ENCODE peak calls at places on chromosomes 16 and 17, in five cellular contexts. One of them, this sample, is unnamed. For H3K4me1, the result is how much of the 10 kb centered on the place peaks cover.

GRCh38 chr17:60959696-60960095 is 282.0 kb downstream of the BCAS3 start:
- DNase-seq in ovary: no peak
- DNase-seq in CD4-positive, alpha-beta memory T cell: no peak
- DNase-seq in fibroblast of lung: no peak
- DNase-seq in naive thymus-derived CD4-positive, alpha-beta T cell: no peak
- DNase-seq in this sample: no peak

GRCh38 chr16:89347807-89348206 is 130.3 kb downstream of the ZNF778 start:
- DNase-seq in ovary: no peak
- DNase-seq in CD4-positive, alpha-beta memory T cell: no peak
- DNase-seq in fibroblast of lung: no peak
- DNase-seq in naive thymus-derived CD4-positive, alpha-beta T cell: no peak
- DNase-seq in this sample: no peak

GRCh38 chr16:19119564-19119963 is 5.8 kb downstream of the ITPRIPL2 start:
- DNase-seq in ovary: no peak
- DNase-seq in CD4-positive, alpha-beta memory T cell: no peak
- DNase-seq in fibroblast of lung: peak
- DNase-seq in naive thymus-derived CD4-positive, alpha-beta T cell: no peak
- DNase-seq in this sample: peak

GRCh38 chr16:89815639-89816348 is 653 bp downstream of the FANCA start:
- DNase-seq in ovary: no peak
- DNase-seq in CD4-positive, alpha-beta memory T cell: no peak
- DNase-seq in fibroblast of lung: no peak
- DNase-seq in naive thymus-derived CD4-positive, alpha-beta T cell: no peak
- DNase-seq in this sample: peak

GRCh38 chr16:67942510-67943255 is 1.2 kb downstream of the LCAT start:
- DNase-seq in ovary: no peak
- DNase-seq in CD4-positive, alpha-beta memory T cell: no peak
- DNase-seq in fibroblast of lung: no peak
- DNase-seq in naive thymus-derived CD4-positive, alpha-beta T cell: no peak
- DNase-seq in this sample: no peak

GRCh38 chr17:4250887-4251286 is 12.9 kb downstream of the ANKFY1 start:
- DNase-seq in ovary: no peak
- DNase-seq in CD4-positive, alpha-beta memory T cell: no peak
- DNase-seq in fibroblast of lung: no peak
- DNase-seq in naive thymus-derived CD4-positive, alpha-beta T cell: no peak
- DNase-seq in this sample: no peak

GRCh38 chr16:85399583-85400284 is 213.4 kb upstream of the GSE1 start:
- DNase-seq in ovary: no peak
- DNase-seq in CD4-positive, alpha-beta memory T cell: no peak
- DNase-seq in fibroblast of lung: no peak
- DNase-seq in naive thymus-derived CD4-positive, alpha-beta T cell: no peak
- DNase-seq in this sample: no peak

GRCh38 chr16:14309906-14310305 is 238.8 kb downstream of the MRTFB start:
- DNase-seq in ovary: no peak
- DNase-seq in CD4-positive, alpha-beta memory T cell: no peak
- DNase-seq in fibroblast of lung: peak
- DNase-seq in naive thymus-derived CD4-positive, alpha-beta T cell: no peak
- DNase-seq in this sample: no peak

GRCh38 chr16:86846136-86846535 is 267.8 kb downstream of the FOXL1 start:
- DNase-seq in ovary: no peak
- DNase-seq in CD4-positive, alpha-beta memory T cell: no peak
- DNase-seq in fibroblast of lung: peak
- DNase-seq in naive thymus-derived CD4-positive, alpha-beta T cell: no peak
- DNase-seq in this sample: no peak

GRCh38 chr16:58563235-58563634 is 47.9 kb downstream of the SETD6 start:
- DNase-seq in ovary: no peak
- DNase-seq in CD4-positive, alpha-beta memory T cell: no peak
- DNase-seq in fibroblast of lung: peak
- DNase-seq in naive thymus-derived CD4-positive, alpha-beta T cell: no peak
- DNase-seq in this sample: no peak

GRCh38 chr17:18186271-18186982 is 2.8 kb downstream of the ALKBH5 start:
- DNase-seq in ovary: no peak
- DNase-seq in CD4-positive, alpha-beta memory T cell: no peak
- DNase-seq in fibroblast of lung: peak
- DNase-seq in naive thymus-derived CD4-positive, alpha-beta T cell: no peak
- DNase-seq in this sample: no peak

GRCh38 chr16:88383401-88384221 is 852 bp downstream of the ZNF469 start:
- DNase-seq in ovary: peak
- DNase-seq in CD4-positive, alpha-beta memory T cell: no peak
- DNase-seq in fibroblast of lung: peak
- DNase-seq in naive thymus-derived CD4-positive, alpha-beta T cell: no peak
- DNase-seq in this sample: no peak

GRCh38 chr17:76909971-76910760 is 42.0 kb downstream of the MGAT5B start:
- DNase-seq in ovary: peak
- DNase-seq in CD4-positive, alpha-beta memory T cell: peak
- DNase-seq in fibroblast of lung: peak
- DNase-seq in naive thymus-derived CD4-positive, alpha-beta T cell: peak
- DNase-seq in this sample: peak

GRCh38 chr16:70331588-70332358 is 14.9 kb upstream of the DDX19A start:
- DNase-seq in ovary: no peak
- DNase-seq in CD4-positive, alpha-beta memory T cell: no peak
- DNase-seq in fibroblast of lung: peak
- DNase-seq in naive thymus-derived CD4-positive, alpha-beta T cell: peak
- DNase-seq in this sample: peak

GRCh38 chr16:30656974-30657865 is 1.0 kb upstream of the FBRS start:
- DNase-seq in ovary: no peak
- DNase-seq in CD4-positive, alpha-beta memory T cell: no peak
- DNase-seq in fibroblast of lung: no peak
- DNase-seq in naive thymus-derived CD4-positive, alpha-beta T cell: no peak
- DNase-seq in this sample: no peak

GRCh38 chr16:54577566-54578180 is 291.1 kb upstream of the IRX3 start:
- DNase-seq in ovary: no peak
- DNase-seq in CD4-positive, alpha-beta memory T cell: no peak
- DNase-seq in fibroblast of lung: no peak
- DNase-seq in naive thymus-derived CD4-positive, alpha-beta T cell: no peak
- DNase-seq in this sample: no peak

GRCh38 chr16:2426941-2427361 is 2.3 kb upstream of the CCNF start:
- DNase-seq in ovary: no peak
- DNase-seq in CD4-positive, alpha-beta memory T cell: no peak
- DNase-seq in fibroblast of lung: no peak
- DNase-seq in naive thymus-derived CD4-positive, alpha-beta T cell: no peak
- DNase-seq in this sample: no peak

GRCh38 chr16:81881228-81881627 is 102.1 kb downstream of the PLCG2 start:
- DNase-seq in ovary: no peak
- DNase-seq in CD4-positive, alpha-beta memory T cell: no peak
- DNase-seq in fibroblast of lung: no peak
- DNase-seq in naive thymus-derived CD4-positive, alpha-beta T cell: no peak
- DNase-seq in this sample: no peak

GRCh38 chr17:4420692-4421131 is 13.0 kb upstream of the SPNS3 start:
- DNase-seq in ovary: no peak
- DNase-seq in CD4-positive, alpha-beta memory T cell: peak
- DNase-seq in fibroblast of lung: peak
- DNase-seq in naive thymus-derived CD4-positive, alpha-beta T cell: peak
- DNase-seq in this sample: peak

GRCh38 chr17:58332720-58333395 is 4.3 kb upstream of the TSPOAP1 start:
- DNase-seq in ovary: no peak
- DNase-seq in CD4-positive, alpha-beta memory T cell: no peak
- DNase-seq in fibroblast of lung: no peak
- DNase-seq in naive thymus-derived CD4-positive, alpha-beta T cell: no peak
- DNase-seq in this sample: peak

GRCh38 chr17:81173354-81173753 is 7.3 kb upstream of the AATK start:
- DNase-seq in ovary: no peak
- DNase-seq in CD4-positive, alpha-beta memory T cell: no peak
- DNase-seq in fibroblast of lung: no peak
- DNase-seq in naive thymus-derived CD4-positive, alpha-beta T cell: no peak
- DNase-seq in this sample: no peak

GRCh38 chr17:15516150-15516549 is 47.1 kb downstream of the TVP23C start:
- DNase-seq in ovary: no peak
- DNase-seq in CD4-positive, alpha-beta memory T cell: no peak
- DNase-seq in fibroblast of lung: peak
- DNase-seq in naive thymus-derived CD4-positive, alpha-beta T cell: no peak
- DNase-seq in this sample: no peak

GRCh38 chr16:74813109-74813641 is 38.6 kb upstream of the FA2H start:
- DNase-seq in ovary: peak
- DNase-seq in CD4-positive, alpha-beta memory T cell: peak
- DNase-seq in fibroblast of lung: peak
- DNase-seq in naive thymus-derived CD4-positive, alpha-beta T cell: peak
- DNase-seq in this sample: peak

GRCh38 chr16:71626858-71627213 is 852 bp downstream of the MARVELD3 start:
- DNase-seq in ovary: no peak
- DNase-seq in CD4-positive, alpha-beta memory T cell: no peak
- DNase-seq in fibroblast of lung: no peak
- DNase-seq in naive thymus-derived CD4-positive, alpha-beta T cell: no peak
- DNase-seq in this sample: no peak

GRCh38 chr16:30040221-30040620 is 9.2 kb upstream of the TLCD3B start:
- DNase-seq in ovary: no peak
- DNase-seq in CD4-positive, alpha-beta memory T cell: no peak
- DNase-seq in fibroblast of lung: no peak
- DNase-seq in naive thymus-derived CD4-positive, alpha-beta T cell: no peak
- DNase-seq in this sample: no peak

GRCh38 chr17:81499601-81499970 is 13.0 kb downstream of the ACTG1 start:
- DNase-seq in ovary: no peak
- DNase-seq in CD4-positive, alpha-beta memory T cell: no peak
- DNase-seq in fibroblast of lung: no peak
- DNase-seq in naive thymus-derived CD4-positive, alpha-beta T cell: no peak
- DNase-seq in this sample: no peak

GRCh38 chr16:26214694-26215093 is 522.9 kb downstream of the HS3ST4 start:
- DNase-seq in ovary: no peak
- DNase-seq in CD4-positive, alpha-beta memory T cell: no peak
- DNase-seq in fibroblast of lung: no peak
- DNase-seq in naive thymus-derived CD4-positive, alpha-beta T cell: no peak
- DNase-seq in this sample: no peak

GRCh38 chr16:71659471-71659870 is 33.5 kb downstream of the MARVELD3 start:
- DNase-seq in ovary: no peak
- DNase-seq in CD4-positive, alpha-beta memory T cell: no peak
- DNase-seq in fibroblast of lung: no peak
- DNase-seq in naive thymus-derived CD4-positive, alpha-beta T cell: no peak
- DNase-seq in this sample: no peak

GRCh38 chr17:61847659-61848058 is 15.7 kb downstream of the BRIP1 start:
- DNase-seq in ovary: no peak
- DNase-seq in CD4-positive, alpha-beta memory T cell: no peak
- DNase-seq in fibroblast of lung: no peak
- DNase-seq in naive thymus-derived CD4-positive, alpha-beta T cell: no peak
- DNase-seq in this sample: no peak

DNA sequence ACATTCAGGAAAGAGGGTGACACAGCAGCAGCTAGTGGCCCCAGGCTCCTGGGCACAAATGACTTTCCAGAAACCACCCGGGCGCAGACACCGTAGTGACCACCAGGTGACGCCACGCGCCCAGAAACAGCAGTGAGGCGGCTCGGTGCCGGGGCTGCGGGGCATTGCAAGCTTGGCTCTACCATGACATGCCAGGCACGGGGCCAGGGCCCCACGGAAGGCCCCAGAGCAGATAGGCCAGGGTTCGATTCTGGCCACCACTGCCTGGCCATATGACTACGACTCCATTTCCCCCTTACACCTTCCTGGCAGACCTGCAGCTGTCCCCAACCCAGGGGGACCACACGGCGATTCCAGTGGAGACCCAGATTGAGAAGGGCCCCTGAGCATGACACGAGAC is 6.7 kb downstream of the RHBDF1 start:
- DNase-seq in ovary: peak
- DNase-seq in CD4-positive, alpha-beta memory T cell: peak
- DNase-seq in fibroblast of lung: peak
- DNase-seq in naive thymus-derived CD4-positive, alpha-beta T cell: peak
- DNase-seq in this sample: peak
- H3K4me1 ChIP-seq in ovary: under half
- H3K4me1 ChIP-seq in CD4-positive, alpha-beta memory T cell: under half
- H3K4me1 ChIP-seq in fibroblast of lung: under half
- H3K4me1 ChIP-seq in naive thymus-derived CD4-positive, alpha-beta T cell: under half
- H3K4me1 ChIP-seq in this sample: under half

DNA sequence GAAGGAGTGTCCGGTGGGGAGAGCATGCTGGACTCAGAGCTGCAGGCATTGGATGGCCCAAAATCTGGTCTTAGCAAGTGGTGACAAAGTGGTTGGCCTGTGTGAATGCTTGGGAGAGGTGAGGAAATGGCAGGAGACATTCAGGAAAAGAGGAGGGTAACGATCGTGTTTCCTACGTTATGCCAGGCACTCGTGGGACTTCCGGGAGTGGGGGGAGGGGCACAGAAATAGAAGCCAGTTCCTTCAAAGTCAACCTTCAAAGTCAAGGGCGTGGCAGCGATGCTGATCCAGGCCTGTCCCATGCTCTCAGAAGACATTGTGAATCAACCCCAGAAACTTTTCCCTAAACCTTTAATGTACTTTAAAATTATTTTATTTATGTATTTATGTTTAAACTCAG is 3.8 kb downstream of the OTOP3 start:
- DNase-seq in ovary: no peak
- DNase-seq in CD4-positive, alpha-beta memory T cell: no peak
- DNase-seq in fibroblast of lung: no peak
- DNase-seq in naive thymus-derived CD4-positive, alpha-beta T cell: no peak
- DNase-seq in this sample: no peak
- H3K4me1 ChIP-seq in ovary: under half
- H3K4me1 ChIP-seq in CD4-positive, alpha-beta memory T cell: under half
- H3K4me1 ChIP-seq in fibroblast of lung: under half
- H3K4me1 ChIP-seq in naive thymus-derived CD4-positive, alpha-beta T cell: under half
- H3K4me1 ChIP-seq in this sample: under half

DNA sequence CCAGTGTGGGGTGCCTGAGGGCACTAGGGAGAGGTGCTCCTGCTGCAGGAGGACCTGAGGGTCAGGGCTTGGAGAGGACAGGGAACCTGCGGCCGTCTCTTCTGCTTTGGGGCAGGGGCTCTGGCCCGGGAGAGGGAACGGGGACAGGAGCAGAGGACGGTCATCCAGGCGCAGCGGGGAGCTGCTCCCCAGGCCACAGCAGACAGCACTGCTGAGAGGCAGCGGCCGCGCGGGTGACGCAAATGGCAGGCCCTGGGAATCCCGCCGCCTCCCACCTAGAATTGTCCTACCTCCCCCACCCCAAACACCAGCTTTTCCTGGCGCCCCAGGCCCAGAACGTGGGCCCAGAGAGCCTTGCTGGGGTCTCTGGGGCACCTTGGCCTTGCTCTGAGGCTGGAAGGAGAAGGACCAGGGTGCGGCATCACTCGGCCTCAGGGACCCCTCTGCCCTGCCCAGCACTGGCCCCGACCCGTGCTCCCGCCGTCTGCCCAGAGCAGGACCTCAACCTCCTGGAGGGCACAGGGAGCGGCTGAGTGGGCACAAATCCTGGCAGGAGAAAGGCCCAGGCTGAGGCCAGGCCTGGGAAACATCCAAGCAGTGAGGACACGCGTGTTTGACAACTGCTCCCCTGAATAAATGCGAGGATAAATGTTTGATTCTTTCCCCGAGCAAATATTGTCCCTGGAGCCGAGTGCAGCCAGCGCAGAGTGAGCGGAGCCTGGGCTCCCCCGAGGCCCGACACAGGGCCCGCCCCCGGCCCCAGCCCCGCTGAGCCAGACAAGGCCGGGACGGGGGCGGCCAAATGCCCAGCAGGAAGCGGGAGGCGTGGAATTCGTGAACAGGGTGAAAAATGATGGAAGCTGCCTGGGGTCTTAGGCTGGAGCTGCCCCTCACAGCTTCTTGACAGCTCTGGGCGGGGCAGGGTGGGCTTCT is 8.5 kb downstream of the SSTR5 start:
- DNase-seq in ovary: no peak
- DNase-seq in CD4-positive, alpha-beta memory T cell: no peak
- DNase-seq in fibroblast of lung: no peak
- DNase-seq in naive thymus-derived CD4-positive, alpha-beta T cell: no peak
- DNase-seq in this sample: no peak
- H3K4me1 ChIP-seq in ovary: under half
- H3K4me1 ChIP-seq in CD4-positive, alpha-beta memory T cell: under half
- H3K4me1 ChIP-seq in fibroblast of lung: under half
- H3K4me1 ChIP-seq in naive thymus-derived CD4-positive, alpha-beta T cell: under half
- H3K4me1 ChIP-seq in this sample: under half

DNA sequence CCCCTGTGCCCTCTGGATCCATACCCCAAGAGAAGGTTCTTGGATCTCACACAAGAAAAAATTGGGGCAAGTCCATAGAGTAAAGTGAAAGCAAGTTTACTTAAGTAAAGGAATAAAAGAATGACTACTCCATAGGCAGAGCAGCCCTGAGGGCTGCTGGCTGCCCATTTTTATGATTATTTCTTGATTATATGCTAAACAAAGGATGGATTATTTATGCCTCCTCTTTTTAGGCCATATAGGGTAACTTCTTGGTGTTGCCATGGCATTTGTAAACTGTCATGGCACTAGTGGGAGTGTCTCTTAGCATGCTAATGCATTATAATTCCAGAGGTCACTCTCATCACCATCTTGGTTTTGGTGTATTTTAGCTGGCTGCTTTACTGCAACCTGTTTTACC is 70.8 kb downstream of the NLK start:
- DNase-seq in ovary: no peak
- DNase-seq in CD4-positive, alpha-beta memory T cell: no peak
- DNase-seq in fibroblast of lung: no peak
- DNase-seq in naive thymus-derived CD4-positive, alpha-beta T cell: no peak
- DNase-seq in this sample: no peak
- H3K4me1 ChIP-seq in ovary: under half
- H3K4me1 ChIP-seq in CD4-positive, alpha-beta memory T cell: under half
- H3K4me1 ChIP-seq in fibroblast of lung: under half
- H3K4me1 ChIP-seq in naive thymus-derived CD4-positive, alpha-beta T cell: under half
- H3K4me1 ChIP-seq in this sample: under half